ENCODE peak calls at places on chromosomes 11 and 22, in ten cellular contexts. A, E, Z, P, O, R, H, S, N and F are unnamed samples.
A peak's percentile ranks its signal among the peaks of the same experiment; 100 is the strongest.

GRCh38 chr11:5225480-5225871 is 1.4 kb downstream of the HBB start:
- DNase-seq in A (no peak), E (no peak), Z (no peak), P (no peak), O (no peak), R (no peak), H (no peak), S (no peak), N (no peak), F (no peak)

GRCh38 chr11:10567466-10567865 is 999 bp downstream of the LYVE1 start:
- DNase-seq in A (no peak), E (no peak), Z (no peak), P (no peak), O (no peak), R (no peak), H (no peak), S (no peak), N (no peak), F (no peak)

GRCh38 chr11:57646756-57647303 is 2.9 kb downstream of the YPEL4 start:
- DNase-seq in A (no peak), E (no peak), Z (no peak), P (no peak), O (no peak), R (no peak), H (no peak), S (no peak), N (no peak), F (no peak)

GRCh38 chr11:130219148-130219547 is 59.6 kb downstream of the ST14 start:
- DNase-seq in A (no peak), E (no peak), Z (no peak), P (no peak), O (no peak), R (no peak), H (no peak), S (no peak), N (no peak), F (no peak)

GRCh38 chr11:33321483-33321882 is 64.3 kb downstream of the HIPK3 start:
- DNase-seq in A (no peak), E (no peak), Z (no peak), P (no peak), O (no peak), R (no peak), H (no peak), S (no peak), N (no peak), F (no peak)

GRCh38 chr11:132644511-132644910 is 887.8 kb downstream of the OPCML start:
- DNase-seq in A (no peak), E (no peak), Z (no peak), P (no peak), O (no peak), R (no peak), H (no peak), S (no peak), N (no peak), F (no peak)

GRCh38 chr11:114272311-114272710 is 23.9 kb upstream of the NNMT start:
- DNase-seq in A (peak; percentile 29), E (no peak), Z (no peak), P (no peak), O (no peak), R (no peak), H (no peak), S (no peak), N (no peak), F (no peak)

GRCh38 chr22:27347951-27348350 is 453.6 kb downstream of the MN1 start:
- DNase-seq in A (no peak), E (no peak), Z (no peak), P (no peak), O (no peak), R (no peak), H (no peak), S (no peak), N (no peak), F (no peak)

GRCh38 chr11:84558085-84558905 is 1068.8 kb downstream of the DLG2 start:
- DNase-seq in A (no peak), E (peak; percentile 34), Z (peak; percentile 70), P (peak; percentile 19), O (peak; percentile 76), R (peak; percentile 26), H (no peak), S (no peak), N (no peak), F (peak; percentile 28)

GRCh38 chr11:12598330-12599256 is 75.6 kb upstream of the TEAD1 start:
- DNase-seq in A (no peak), E (peak; percentile 25), Z (no peak), P (no peak), O (peak; percentile 37), R (no peak), H (no peak), S (no peak), N (no peak), F (no peak)

DNA sequence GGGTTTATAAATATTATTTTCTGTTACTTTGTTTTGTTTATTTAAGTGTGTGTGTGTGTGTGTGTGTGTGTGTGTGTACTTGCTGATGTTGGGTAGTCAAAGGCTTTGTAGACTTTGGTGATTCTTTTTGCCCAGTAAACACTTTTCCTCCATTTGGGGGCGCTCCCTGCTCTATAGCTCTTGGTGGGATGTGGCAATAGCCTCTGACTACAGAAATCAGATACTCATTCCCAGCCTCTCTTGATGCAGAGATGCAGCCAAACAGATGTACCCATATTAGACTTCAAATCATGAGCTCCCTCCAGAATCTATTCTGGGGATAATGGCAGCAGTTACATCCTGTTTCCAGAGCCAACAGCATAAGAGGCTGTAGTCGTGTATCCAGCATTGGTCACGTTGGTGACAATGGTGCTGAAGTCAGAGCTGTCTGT is 33.4 kb upstream of the APOL5 start:
- DNase-seq in A (no peak), E (peak; percentile 60), Z (peak; percentile 54), P (no peak), O (no peak), R (no peak), H (no peak), S (no peak), N (peak; percentile 25), F (no peak)
- TF ChIP-seq CTCF in A (no peak), E (peak; percentile 62), Z (peak; percentile 45), P (no peak), O (peak; percentile 17), R (no peak), H (no peak), S (no peak), N (peak; percentile 46), F (no peak)

DNA sequence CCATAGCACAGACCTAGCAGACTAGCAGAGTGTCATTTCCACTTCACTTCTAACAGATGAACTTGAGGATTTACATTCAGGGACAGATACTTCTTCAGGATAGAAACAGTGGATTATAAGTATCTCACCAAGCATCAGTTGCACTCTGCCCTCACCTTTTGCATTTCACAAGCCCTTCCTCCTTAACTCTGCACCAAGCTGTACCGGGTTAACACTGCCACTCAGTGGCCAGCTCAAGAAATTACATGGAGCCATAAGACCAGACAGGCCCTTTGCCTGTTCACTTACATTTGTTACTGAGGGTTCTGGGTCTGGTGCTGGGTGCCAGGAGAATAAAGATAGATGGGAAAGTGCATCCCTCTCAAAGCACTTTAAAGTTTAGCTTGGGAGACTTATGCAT is 309.8 kb downstream of the SHANK2 start:
- DNase-seq in A (no peak), E (no peak), Z (no peak), P (no peak), O (no peak), R (peak; percentile 33), H (no peak), S (no peak), N (no peak), F (no peak)
- TF ChIP-seq CTCF in A (no peak), E (peak; percentile 56), Z (peak; percentile 16), P (no peak), O (peak; percentile 34), R (peak; percentile 64), H (no peak), S (no peak), N (no peak), F (no peak)

GRCh38 chr11:70048279-70049024 is 29.7 kb upstream of the ANO1 start:
- DNase-seq in A (peak; percentile 16), E (no peak), Z (no peak), P (no peak), O (no peak), R (peak; percentile 24), H (no peak), S (no peak), N (no peak), F (no peak)
- TF ChIP-seq CTCF in A (no peak), E (peak; percentile 66), Z (peak; percentile 36), P (peak; percentile 9), O (peak; percentile 23), R (peak; percentile 47), H (no peak), S (no peak), N (peak; percentile 13), F (peak; percentile 33)

DNA sequence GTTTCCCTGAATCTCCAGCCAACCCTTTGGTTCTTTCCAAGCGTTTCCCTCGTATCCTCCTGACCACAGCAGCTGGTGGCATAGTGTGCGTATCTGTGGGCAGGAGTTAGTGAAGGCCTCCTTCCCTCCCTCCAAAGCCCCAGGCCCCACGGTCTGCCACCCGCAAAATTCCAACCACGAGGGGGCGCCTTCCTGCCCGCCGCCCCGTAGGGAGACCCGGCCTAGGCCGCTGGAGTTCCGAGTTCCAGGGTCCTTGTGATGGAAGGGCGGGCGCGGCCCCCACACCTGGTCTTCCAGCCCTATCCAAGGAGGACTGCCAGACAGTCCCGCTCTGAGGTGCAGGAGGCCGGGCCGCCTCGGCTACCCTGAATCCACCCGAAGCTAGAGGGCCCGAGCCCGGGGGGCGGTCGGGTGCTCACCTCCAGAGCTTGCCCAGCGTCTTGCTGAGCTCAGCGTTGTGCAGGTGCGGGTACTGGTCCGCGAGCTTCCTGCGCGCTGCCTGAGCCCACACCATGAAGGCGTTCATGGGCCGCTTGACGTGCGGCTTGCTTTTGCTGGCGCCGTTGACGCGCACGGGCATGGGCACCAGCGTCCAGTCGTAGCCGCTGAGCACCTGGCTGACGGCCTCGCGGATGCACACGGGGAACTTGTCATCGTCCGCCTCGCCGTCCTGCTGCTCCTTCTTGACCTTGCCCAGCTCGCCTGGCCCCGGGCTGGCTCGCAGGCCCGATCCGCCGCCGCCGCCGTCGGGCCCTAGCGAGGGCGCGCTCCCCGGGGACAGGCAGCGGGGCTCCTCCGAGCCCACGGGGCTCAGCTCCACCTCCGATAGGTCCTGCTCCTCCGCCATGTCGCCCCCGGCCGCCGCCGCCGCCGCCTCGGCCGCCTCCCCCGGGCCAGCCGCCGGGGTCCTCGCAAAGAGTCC is 1.2 kb downstream of the SOX10 start:
- DNase-seq in A (no peak), E (no peak), Z (no peak), P (no peak), O (no peak), R (peak; percentile 69), H (no peak), S (no peak), N (no peak), F (no peak)
- TF ChIP-seq CTCF in A (no peak), E (peak; percentile 59), Z (no peak), P (no peak), O (peak; percentile 7), R (peak; percentile 81), H (no peak), S (peak; percentile 16), N (peak; percentile 18), F (peak; percentile 3)

GRCh38 chr22:46827072-46827780 is 64.8 kb downstream of the TBC1D22A start:
- DNase-seq in A (peak; percentile 46), E (no peak), Z (no peak), P (no peak), O (no peak), R (peak; percentile 54), H (no peak), S (no peak), N (no peak), F (no peak)
- TF ChIP-seq CTCF in A (no peak), E (peak; percentile 20), Z (no peak), P (no peak), O (no peak), R (peak; percentile 30), H (no peak), S (no peak), N (peak; percentile 17), F (no peak)